ENCODE peak calls at places on chromosome 6, in nine cellular contexts. X is astrocyte, D is thyroid gland, A is breast epithelium, L is colonic mucosa, I is testis, J is lung, V is tibial artery, Q is small intestine. P is an unnamed sample. For H3K27me3, H3K36me3 and H3K4me1, the result is how much of the 10 kb centered on the place peaks cover.

GRCh38 chr6:84553527-84553926 is 210.9 kb downstream of the TBX18 start:
- DNase-seq in X (no peak), D (no peak), A (no peak), L (no peak), I (no peak), J (no peak), V (no peak), Q (no peak), P (no peak)

GRCh38 chr6:56913276-56914138 is 41.4 kb upstream of the BEND6 start:
- DNase-seq in X (peak), D (no peak), A (no peak), L (no peak), I (no peak), J (no peak), V (no peak), Q (no peak), P (no peak)

GRCh38 chr6:104365835-104366234 is 493.9 kb downstream of the HACE1 start:
- DNase-seq in X (no peak), D (no peak), A (no peak), L (no peak), I (no peak), J (no peak), V (no peak), Q (no peak), P (no peak)

GRCh38 chr6:79048611-79049010 is 29.4 kb downstream of the PHIP start:
- DNase-seq in X (no peak), D (peak), A (no peak), L (no peak), I (no peak), J (no peak), V (no peak), Q (peak), P (peak)

GRCh38 chr6:158703121-158703839 is 53.4 kb downstream of the SYTL3 start:
- DNase-seq in X (no peak), D (no peak), A (no peak), L (no peak), I (no peak), J (no peak), V (no peak), Q (no peak), P (no peak)

GRCh38 chr6:72999995-73000394 is 225.3 kb downstream of the KHDC1L start:
- DNase-seq in X (no peak), D (no peak), A (no peak), L (no peak), I (no peak), J (no peak), V (no peak), Q (no peak), P (no peak)

GRCh38 chr6:156865019-156865629 is 87.9 kb downstream of the ARID1B start:
- DNase-seq in X (no peak), D (no peak), A (no peak), L (no peak), I (no peak), J (no peak), V (no peak), Q (no peak), P (no peak)

GRCh38 chr6:111096246-111096645 is 8.9 kb downstream of the SLC16A10 start:
- DNase-seq in X (no peak), D (peak), A (no peak), L (peak), I (no peak), J (peak), V (no peak), Q (peak), P (no peak)

GRCh38 chr6:53701333-53702073 is 35.9 kb upstream of the KLHL31 start:
- DNase-seq in X (no peak), D (no peak), A (no peak), L (no peak), I (no peak), J (no peak), V (no peak), Q (no peak), P (no peak)

GRCh38 chr6:149387787-149388512 is 12.1 kb upstream of the SUMO4 start:
- DNase-seq in X (no peak), D (peak), A (no peak), L (peak), I (no peak), J (no peak), V (no peak), Q (peak), P (no peak)

GRCh38 chr6:45966797-45967196 is 48.9 kb downstream of the CLIC5 start:
- DNase-seq in X (no peak), D (no peak), A (no peak), L (no peak), I (no peak), J (no peak), V (no peak), Q (peak), P (no peak)

GRCh38 chr6:132131777-132132176 is 180.6 kb upstream of the CCN2 start:
- DNase-seq in X (peak), D (no peak), A (no peak), L (no peak), I (no peak), J (no peak), V (peak), Q (peak), P (no peak)

GRCh38 chr6:43184268-43184985 is 2.4 kb downstream of the CUL9 start:
- DNase-seq in X (no peak), D (no peak), A (no peak), L (no peak), I (no peak), J (no peak), V (no peak), Q (no peak), P (no peak)

GRCh38 chr6:20915150-20915549 is 380.9 kb downstream of the CDKAL1 start:
- DNase-seq in X (no peak), D (no peak), A (no peak), L (no peak), I (no peak), J (no peak), V (no peak), Q (no peak), P (no peak)

GRCh38 chr6:108742041-108742440 is 106.2 kb upstream of the ARMC2 start:
- DNase-seq in X (no peak), D (no peak), A (no peak), L (no peak), I (no peak), J (no peak), V (no peak), Q (peak), P (no peak)

GRCh38 chr6:147821266-147821665 is 312.8 kb downstream of the SAMD5 start:
- DNase-seq in X (no peak), D (no peak), A (no peak), L (no peak), I (no peak), J (no peak), V (no peak), Q (no peak), P (no peak)

GRCh38 chr6:52144196-52145076 is 41.7 kb upstream of the IL17A start:
- DNase-seq in X (no peak), D (no peak), A (no peak), L (no peak), I (no peak), J (no peak), V (no peak), Q (no peak), P (no peak)

GRCh38 chr6:72182337-72183246 is 296.2 kb downstream of the RIMS1 start:
- DNase-seq in X (peak), D (peak), A (peak), L (peak), I (peak), J (peak), V (no peak), Q (peak), P (no peak)

GRCh38 chr6:169723200-169723909 is 945 bp downstream of the PHF10 start:
- DNase-seq in X (peak), D (peak), A (peak), L (peak), I (peak), J (peak), V (peak), Q (peak), P (peak)

GRCh38 chr6:33995046-33995872 is 150.6 kb downstream of the GRM4 start:
- DNase-seq in X (no peak), D (no peak), A (peak), L (peak), I (no peak), J (no peak), V (no peak), Q (peak), P (no peak)

GRCh38 chr6:33994198-33995045 is 151.5 kb downstream of the GRM4 start:
- DNase-seq in X (no peak), D (no peak), A (peak), L (peak), I (no peak), J (no peak), V (no peak), Q (no peak), P (no peak)

GRCh38 chr6:33995873-33996475 is 149.9 kb downstream of the GRM4 start:
- DNase-seq in X (no peak), D (no peak), A (peak), L (no peak), I (no peak), J (no peak), V (no peak), Q (no peak), P (no peak)

GRCh38 chr6:33999567-33999966 is 146.3 kb downstream of the GRM4 start:
- DNase-seq in X (no peak), D (no peak), A (no peak), L (no peak), I (no peak), J (no peak), V (no peak), Q (no peak), P (no peak)

DNA sequence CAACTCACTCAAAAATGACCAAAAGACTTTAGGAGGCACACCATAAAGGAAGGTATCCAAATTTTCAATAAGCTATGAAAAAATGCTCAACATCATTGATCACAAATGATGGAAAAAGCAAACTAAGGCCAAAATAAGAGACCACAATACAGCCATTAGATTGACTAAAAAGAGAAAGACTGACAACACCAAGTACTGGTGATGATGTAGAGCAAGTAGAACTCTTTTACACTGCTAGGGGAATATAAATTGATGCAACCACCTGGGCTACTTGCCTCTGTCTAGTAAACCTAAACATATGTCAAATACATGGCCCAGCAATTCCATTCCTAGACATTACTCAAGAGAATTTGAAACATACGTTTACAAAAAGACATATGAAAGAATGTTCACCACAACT is 148.6 kb downstream of the GRM4 start:
- DNase-seq in X (no peak), D (no peak), A (no peak), L (no peak), I (no peak), J (no peak), V (no peak), Q (no peak), P (no peak)
- H3K27me3 ChIP-seq in X (under half), D (under half), A (under half), L (under half), I (under half), J (under half), V (under half), Q (under half), P (under half)

GRCh38 chr6:140581601-140582000 is 1207.2 kb upstream of the CITED2 start:
- DNase-seq in X (no peak), D (no peak), A (no peak), L (no peak), I (no peak), J (no peak), V (no peak), Q (no peak), P (no peak)
- H3K36me3 ChIP-seq in X (under half), D (under half), A (under half), L (under half), I (under half), J (under half), V (under half), Q (under half), P (under half)

GRCh38 chr6:125769147-125769783 is 19.8 kb downstream of the HEY2 start:
- DNase-seq in X (no peak), D (no peak), A (no peak), L (no peak), I (no peak), J (no peak), V (no peak), Q (no peak), P (no peak)

GRCh38 chr6:125759959-125760457 is 10.6 kb downstream of the HEY2 start:
- DNase-seq in X (no peak), D (no peak), A (no peak), L (no peak), I (no peak), J (no peak), V (no peak), Q (no peak), P (no peak)

GRCh38 chr6:125759184-125759902 is 9.9 kb downstream of the HEY2 start:
- DNase-seq in X (no peak), D (no peak), A (no peak), L (no peak), I (peak), J (no peak), V (peak), Q (no peak), P (no peak)

GRCh38 chr6:125765944-125766343 is 16.5 kb downstream of the HEY2 start:
- DNase-seq in X (no peak), D (no peak), A (no peak), L (no peak), I (no peak), J (no peak), V (no peak), Q (no peak), P (no peak)

GRCh38 chr6:125764105-125764671 is 14.8 kb downstream of the HEY2 start:
- DNase-seq in X (no peak), D (no peak), A (no peak), L (no peak), I (no peak), J (no peak), V (no peak), Q (no peak), P (no peak)
- H3K4me1 ChIP-seq in X (under half), D (under half), A (under half), L (under half), I (under half), J (under half), V (under half), Q (under half), P (under half)

GRCh38 chr6:32835167-32835893 is 3.2 kb downstream of the TAP2 start:
- DNase-seq in X (no peak), D (no peak), A (no peak), L (no peak), I (no peak), J (no peak), V (no peak), Q (no peak), P (no peak)
- H3K27me3 ChIP-seq in X (under half), D (under half), A (under half), L (under half), I (under half), J (under half), V (under half), Q (under half), P (under half)

GRCh38 chr6:38150681-38151296 is 331.3 kb downstream of the ZFAND3 start:
- DNase-seq in X (no peak), D (no peak), A (peak), L (no peak), I (no peak), J (no peak), V (peak), Q (no peak), P (no peak)
- H3K36me3 ChIP-seq in X (under half), D (under half), A (under half), L (under half), I (under half), J (under half), V (under half), Q (under half), P (under half)

GRCh38 chr6:144624246-144624645 is 339.1 kb downstream of the UTRN start:
- DNase-seq in X (no peak), D (no peak), A (no peak), L (no peak), I (no peak), J (no peak), V (no peak), Q (no peak), P (no peak)

GRCh38 chr6:144621332-144621731 is 336.2 kb downstream of the UTRN start:
- DNase-seq in X (no peak), D (no peak), A (no peak), L (no peak), I (no peak), J (no peak), V (no peak), Q (no peak), P (no peak)

GRCh38 chr6:144617231-144618199 is 332.4 kb downstream of the UTRN start:
- DNase-seq in X (no peak), D (no peak), A (no peak), L (no peak), I (no peak), J (no peak), V (no peak), Q (no peak), P (peak)

GRCh38 chr6:144615870-144616269 is 330.7 kb downstream of the UTRN start:
- DNase-seq in X (no peak), D (no peak), A (no peak), L (no peak), I (no peak), J (no peak), V (no peak), Q (no peak), P (no peak)

GRCh38 chr6:144619983-144620382 is 334.8 kb downstream of the UTRN start:
- DNase-seq in X (no peak), D (no peak), A (no peak), L (no peak), I (no peak), J (no peak), V (no peak), Q (no peak), P (peak)
- H3K4me1 ChIP-seq in X (under half), D (under half), A (under half), L (under half), I (under half), J (under half), V (under half), Q (under half), P (half or more)

GRCh38 chr6:10384719-10385511 is 30.0 kb downstream of the TFAP2A start:
- DNase-seq in X (no peak), D (no peak), A (no peak), L (no peak), I (no peak), J (no peak), V (no peak), Q (no peak), P (no peak)

GRCh38 chr6:10384333-10384718 is 30.5 kb downstream of the TFAP2A start:
- DNase-seq in X (no peak), D (no peak), A (no peak), L (no peak), I (no peak), J (no peak), V (no peak), Q (no peak), P (no peak)

GRCh38 chr6:10386756-10387654 is 27.9 kb downstream of the TFAP2A start:
- DNase-seq in X (no peak), D (no peak), A (no peak), L (no peak), I (no peak), J (no peak), V (no peak), Q (no peak), P (no peak)

GRCh38 chr6:10385512-10386132 is 29.3 kb downstream of the TFAP2A start:
- DNase-seq in X (no peak), D (no peak), A (no peak), L (no peak), I (no peak), J (no peak), V (no peak), Q (no peak), P (no peak)

GRCh38 chr6:10386260-10386659 is 28.6 kb downstream of the TFAP2A start:
- DNase-seq in X (no peak), D (no peak), A (no peak), L (no peak), I (no peak), J (no peak), V (no peak), Q (no peak), P (no peak)
- H3K27me3 ChIP-seq in X (half or more), D (half or more), A (under half), L (half or more), I (under half), J (under half), V (under half), Q (under half), P (under half)

DNA sequence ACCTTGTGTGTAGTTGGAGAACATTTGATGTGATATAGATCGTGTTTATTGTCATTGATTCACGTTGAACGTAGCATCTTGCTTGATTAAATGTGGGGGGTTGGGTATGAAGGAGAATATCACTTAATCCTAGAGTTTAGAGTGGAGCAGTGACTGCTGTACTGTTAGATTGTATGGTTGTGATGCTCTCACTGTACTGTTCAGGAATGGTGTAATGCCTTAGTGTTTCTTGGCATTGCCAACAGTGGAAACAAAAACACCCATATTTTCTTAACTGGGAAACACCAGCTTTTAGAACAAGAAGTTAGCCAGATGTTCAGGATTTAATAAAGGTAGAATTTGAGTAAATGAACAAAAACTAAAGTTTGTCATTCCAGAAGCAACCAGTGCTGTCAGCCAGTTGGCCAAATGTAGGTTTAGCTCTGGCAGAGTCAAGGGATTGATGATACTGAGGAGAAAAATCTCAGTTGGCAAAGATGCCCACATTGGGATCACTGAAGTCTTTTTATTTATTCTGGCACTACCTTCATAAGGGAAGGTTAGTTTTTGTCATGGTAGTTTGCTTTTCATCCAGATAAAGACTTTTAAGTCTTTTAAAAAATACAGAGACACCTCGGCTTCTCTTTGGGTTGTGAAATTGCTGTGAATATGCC is 129.9 kb downstream of the JARID2 start:
- DNase-seq in X (peak), D (no peak), A (no peak), L (no peak), I (no peak), J (no peak), V (no peak), Q (no peak), P (no peak)
- H3K36me3 ChIP-seq in X (under half), D (under half), A (under half), L (under half), I (under half), J (under half), V (under half), Q (under half), P (under half)

GRCh38 chr6:167341038-167341613 is 16.2 kb downstream of the TTLL2 start:
- DNase-seq in X (no peak), D (no peak), A (no peak), L (no peak), I (no peak), J (no peak), V (no peak), Q (no peak), P (no peak)
- H3K4me1 ChIP-seq in X (under half), D (under half), A (under half), L (under half), I (under half), J (under half), V (under half), Q (under half), P (under half)

DNA sequence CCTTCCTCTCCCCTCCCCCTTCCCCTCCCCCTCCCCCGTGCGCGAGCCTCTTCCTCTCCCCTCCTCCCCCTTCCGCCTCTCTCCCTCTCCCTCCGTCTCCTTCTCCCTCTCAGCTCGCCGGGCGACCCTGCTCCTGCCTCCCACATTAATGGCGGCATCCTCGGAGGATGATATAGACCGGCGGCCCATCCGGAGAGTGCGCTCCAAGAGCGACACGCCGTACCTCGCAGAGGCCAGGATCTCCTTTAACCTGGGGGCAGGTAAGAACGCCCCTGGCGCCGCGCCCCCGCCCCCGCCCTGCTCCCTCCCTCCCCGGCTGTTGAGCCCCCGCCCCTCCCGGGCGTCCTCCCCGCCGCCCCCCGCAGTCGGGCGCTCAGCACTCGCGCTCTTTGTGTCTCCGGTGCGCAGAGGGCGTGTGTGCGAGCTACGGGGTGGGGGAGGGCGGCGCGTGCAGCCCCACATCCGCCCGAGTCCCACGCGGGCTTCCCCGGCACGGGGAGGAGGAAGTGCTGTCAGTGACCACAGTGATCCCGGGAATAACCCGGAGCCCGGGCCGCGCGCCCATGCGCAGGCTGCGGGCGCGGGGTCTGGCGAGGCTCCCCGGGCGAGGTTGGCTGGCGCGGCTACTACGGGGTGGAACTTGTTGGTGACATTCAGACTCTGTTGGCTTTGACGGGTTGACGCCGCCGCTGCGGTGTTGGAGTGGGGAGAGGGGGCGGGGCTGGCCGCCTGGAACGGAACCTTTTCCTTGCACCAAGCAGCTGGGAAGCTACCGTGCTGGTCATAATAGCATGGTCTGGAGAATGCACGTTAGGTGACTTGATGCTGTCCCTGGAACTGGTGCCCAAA is 33.2 kb downstream of the PHACTR1 start:
- DNase-seq in X (no peak), D (no peak), A (peak), L (no peak), I (peak), J (no peak), V (no peak), Q (no peak), P (no peak)
- H3K27me3 ChIP-seq in X (under half), D (under half), A (under half), L (under half), I (under half), J (under half), V (under half), Q (under half), P (under half)

P was measured in HAP-1.